ENCODE peak calls at places on chromosomes 13 and 19, in four cellular contexts. M is AG09309, V is tibial nerve, Y is fibroblast of mammary gland. W is an unnamed sample.

GRCh38 chr13:71632721-71633120 is 234.3 kb downstream of the DACH1 start:
- DNase-seq in M (no peak), V (no peak), Y (no peak), W (no peak)

GRCh38 chr13:94169783-94170513 is 309.5 kb downstream of the DCT start:
- DNase-seq in M (no peak), V (no peak), Y (peak), W (no peak)

GRCh38 chr19:46731007-46731501 is 14.1 kb upstream of the PRKD2 start:
- DNase-seq in M (peak), V (no peak), Y (peak), W (peak)

GRCh38 chr13:113299951-113300350 is 2.9 kb downstream of the LAMP1 start:
- DNase-seq in M (no peak), V (no peak), Y (peak), W (peak)

GRCh38 chr13:51502206-51502651 is 49.4 kb upstream of the INTS6 start:
- DNase-seq in M (no peak), V (no peak), Y (peak), W (peak)

GRCh38 chr13:75418997-75419396 is 63.0 kb downstream of the TBC1D4 start:
- DNase-seq in M (peak), V (no peak), Y (peak), W (no peak)

GRCh38 chr13:37621811-37622361 is 23.3 kb upstream of the POSTN start:
- DNase-seq in M (peak), V (no peak), Y (peak), W (no peak)

GRCh38 chr19:18221815-18222725 is 4.2 kb downstream of the PDE4C start:
- DNase-seq in M (no peak), V (no peak), Y (no peak), W (no peak)

GRCh38 chr13:51258612-51259358 is 36.6 kb downstream of the FAM124A start:
- DNase-seq in M (no peak), V (no peak), Y (no peak), W (no peak)

GRCh38 chr13:79481685-79482052 is 714 bp downstream of the NDFIP2 start:
- DNase-seq in M (no peak), V (no peak), Y (peak), W (peak)

GRCh38 chr13:79477968-79478367 is 3.0 kb upstream of the NDFIP2 start:
- DNase-seq in M (no peak), V (no peak), Y (no peak), W (no peak)

GRCh38 chr13:79482271-79482970 is 1.5 kb downstream of the NDFIP2 start:
- DNase-seq in M (no peak), V (no peak), Y (no peak), W (no peak)

GRCh38 chr13:79483302-79483701 is 2.3 kb downstream of the NDFIP2 start:
- DNase-seq in M (peak), V (no peak), Y (peak), W (no peak)

DNA sequence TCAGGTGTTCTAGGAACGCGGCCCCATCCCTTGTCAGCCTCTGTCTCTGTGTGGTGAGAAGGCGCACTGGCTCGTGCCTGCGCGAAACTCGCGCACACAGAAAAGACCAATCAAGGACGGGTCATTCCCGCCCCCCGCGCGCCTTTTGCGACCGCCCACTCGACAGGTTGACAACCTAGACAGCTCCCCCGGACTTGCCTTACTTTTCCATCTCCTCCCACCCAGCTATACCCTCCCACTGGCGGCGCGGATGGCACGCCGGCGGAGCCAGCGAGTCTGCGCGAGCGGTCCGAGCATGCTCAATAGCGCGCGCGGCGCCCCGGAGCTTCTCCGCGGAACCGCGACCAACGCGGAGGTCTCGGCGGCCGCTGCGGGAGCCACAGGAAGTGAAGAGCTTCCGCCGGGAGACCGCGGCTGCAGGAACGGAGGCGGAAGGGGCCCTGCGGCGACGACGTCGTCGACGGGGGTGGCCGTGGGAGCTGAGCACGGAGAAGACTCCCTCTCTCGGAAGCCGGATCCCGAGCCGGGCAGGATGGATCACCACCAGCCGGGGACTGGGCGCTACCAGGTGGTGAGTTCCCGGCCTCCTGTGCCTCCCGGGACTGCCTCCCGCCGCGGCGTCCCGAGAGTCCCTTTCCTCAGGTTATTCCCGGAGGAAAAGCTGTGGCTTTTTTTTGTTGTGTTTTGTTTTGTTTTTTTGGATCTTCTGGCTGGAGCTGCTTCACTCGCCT is at the start of gene NDFIP2:
- DNase-seq in M (no peak), V (peak), Y (peak), W (peak)
- TF ChIP-seq CTCF in M (no peak), V (no peak), Y (no peak), W (no peak)

GRCh38 chr13:81872581-81872980 is 1531.7 kb upstream of the SPRY2 start:
- DNase-seq in M (no peak), V (no peak), Y (no peak), W (no peak)
- TF ChIP-seq CTCF in M (no peak), V (no peak), Y (no peak), W (no peak)

DNA sequence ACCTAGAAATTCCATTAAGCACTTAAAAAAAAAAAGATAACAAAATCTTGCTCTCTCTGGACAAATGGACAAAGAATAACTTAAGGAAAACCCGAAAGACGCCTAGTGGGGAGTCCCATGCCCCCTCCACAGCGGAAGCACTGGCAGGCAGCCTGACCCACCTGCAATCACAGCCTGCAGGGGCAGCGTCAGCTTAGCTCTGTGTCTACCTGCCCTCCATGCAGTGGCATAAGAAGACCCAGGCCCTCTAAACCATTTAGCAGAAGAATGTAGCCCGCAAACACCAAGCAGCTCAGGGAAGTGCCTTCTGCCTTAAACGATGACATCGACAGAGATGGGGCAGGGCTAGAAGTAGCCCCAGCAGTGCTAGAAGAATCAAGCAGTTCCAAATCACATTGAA is 36.0 kb downstream of the KCTD15 start:
- DNase-seq in M (no peak), V (no peak), Y (no peak), W (no peak)
- TF ChIP-seq CTCF in M (no peak), V (no peak), Y (no peak), W (no peak)

GRCh38 chr19:7914598-7915045 is at the start of gene TGFBR3L:
- DNase-seq in M (no peak), V (no peak), Y (no peak), W (no peak)

GRCh38 chr19:7915250-7916136 is 863 bp downstream of the TGFBR3L start:
- DNase-seq in M (no peak), V (no peak), Y (no peak), W (no peak)

GRCh38 chr19:7917292-7918061 is 2.7 kb upstream of the SNAPC2 start:
- DNase-seq in M (no peak), V (no peak), Y (peak), W (peak)

GRCh38 chr19:7916908-7917291 is 2.3 kb downstream of the TGFBR3L start:
- DNase-seq in M (no peak), V (no peak), Y (no peak), W (no peak)

DNA sequence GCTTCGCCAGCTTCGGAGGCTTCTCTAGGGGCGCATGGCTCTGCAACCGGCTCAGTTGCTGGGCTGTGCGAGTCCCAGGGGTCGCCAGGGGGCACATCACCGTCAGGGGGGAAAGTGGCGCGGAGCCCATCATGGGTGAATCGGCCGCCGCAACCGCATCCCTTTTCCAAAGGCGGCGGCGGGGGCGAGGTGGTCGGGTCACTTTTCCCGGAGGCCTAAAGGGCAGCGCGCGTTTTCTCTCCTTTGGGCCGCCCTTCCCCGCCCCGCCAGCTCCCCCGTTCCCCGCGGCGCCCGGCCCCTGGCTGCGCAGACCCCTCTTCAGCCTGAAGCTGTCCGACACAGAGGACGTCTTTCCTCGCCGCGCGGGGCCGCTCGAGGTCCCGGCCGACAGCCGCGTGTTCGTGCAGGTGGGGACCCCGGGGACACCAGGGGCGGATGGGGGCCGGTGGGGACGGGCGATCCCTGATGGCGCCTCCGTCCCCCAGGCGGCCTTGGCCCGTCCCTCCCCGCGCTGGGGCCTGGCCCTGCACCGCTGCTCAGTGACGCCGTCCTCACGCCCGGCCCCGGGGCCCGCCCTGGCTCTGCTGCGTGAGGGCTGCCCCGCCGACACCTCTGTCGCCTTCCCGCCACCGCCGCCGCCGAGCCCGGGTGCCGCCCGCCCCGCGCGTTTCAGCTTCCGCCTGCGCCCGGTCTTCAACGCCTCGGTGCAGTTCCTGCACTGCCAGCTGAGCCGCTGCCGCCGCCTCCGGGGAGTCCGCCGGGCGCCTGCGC is 1.7 kb downstream of the TGFBR3L start:
- DNase-seq in M (no peak), V (no peak), Y (no peak), W (peak)
- TF ChIP-seq CTCF in M (no peak), V (no peak), Y (no peak), W (no peak)

GRCh38 chr19:11597202-11598102 is at the start of gene ZNF627:
- DNase-seq in M (peak), V (peak), Y (peak), W (peak)
- TF ChIP-seq CTCF in M (peak), V (no peak), Y (peak), W (peak)

DNA sequence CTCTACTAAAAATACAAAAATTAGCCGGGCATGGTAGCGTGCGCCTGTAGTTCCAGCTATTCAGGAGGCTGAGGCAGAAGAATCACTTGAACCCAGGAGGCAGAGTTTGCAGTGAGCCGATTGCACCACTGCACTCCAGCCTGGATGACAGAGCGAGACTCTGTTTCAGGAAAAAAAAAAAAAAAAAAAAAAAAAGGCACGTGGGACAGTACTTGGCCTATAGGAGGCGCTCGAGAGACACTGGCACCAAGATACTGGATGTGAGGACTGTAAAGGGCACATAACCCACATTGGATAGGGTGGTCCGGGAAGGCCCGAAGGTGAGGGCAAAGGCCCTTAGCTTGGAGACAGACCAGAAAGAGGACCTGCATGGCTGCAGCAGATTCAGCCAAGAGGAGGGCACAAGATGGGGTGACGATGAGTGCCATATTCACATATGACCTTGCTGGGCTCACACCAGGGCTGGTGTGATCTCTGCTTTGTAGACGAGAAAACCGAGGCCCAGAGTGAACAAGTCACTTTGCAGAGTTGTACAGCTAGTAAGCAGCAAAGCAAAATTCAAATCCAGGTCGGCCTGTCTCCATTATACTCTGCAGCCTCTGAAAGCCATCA is 89.4 kb downstream of the DPF1 start:
- DNase-seq in M (no peak), V (no peak), Y (peak), W (peak)
- TF ChIP-seq CTCF in M (peak), V (peak), Y (peak), W (peak)

GRCh38 chr19:2055871-2056809 is 5.1 kb upstream of the MKNK2 start:
- DNase-seq in M (peak), V (no peak), Y (peak), W (peak)
- TF ChIP-seq CTCF in M (no peak), V (no peak), Y (no peak), W (peak)

GRCh38 chr19:53537523-53538377 is at the start of gene ZNF331:
- DNase-seq in M (peak), V (peak), Y (peak), W (peak)
- TF ChIP-seq CTCF in M (peak), V (no peak), Y (no peak), W (peak)

GRCh38 chr13:32917504-32917903 is 98.7 kb upstream of the KL start:
- DNase-seq in M (no peak), V (no peak), Y (peak), W (peak)

GRCh38 chr13:32905864-32906180 is 110.4 kb upstream of the KL start:
- DNase-seq in M (no peak), V (no peak), Y (no peak), W (no peak)

GRCh38 chr13:32914686-32915085 is 101.5 kb upstream of the KL start:
- DNase-seq in M (no peak), V (no peak), Y (no peak), W (no peak)

GRCh38 chr13:32910530-32910929 is 105.7 kb upstream of the KL start:
- DNase-seq in M (no peak), V (no peak), Y (no peak), W (no peak)

GRCh38 chr13:32911506-32911905 is 104.7 kb upstream of the KL start:
- DNase-seq in M (peak), V (no peak), Y (peak), W (peak)
- TF ChIP-seq CTCF in M (peak), V (peak), Y (peak), W (peak)

W was measured in GM12865.